ENCODE peak calls at places on chromosomes 7 and 10, in nine cellular contexts. X is GM12878, F is heart right ventricle, G is endothelial cell, E is WTC11, K is lower leg skin, T is ovary, M is RWPE1, J is PC-3. R is an unnamed sample.

GRCh38 chr7:135715673-135716072 is 12.3 kb downstream of the SLC13A4 start:
- DNase-seq in X (no peak), F (no peak), G (no peak), E (no peak), K (no peak), T (no peak), M (no peak), J (no peak), R (no peak)

GRCh38 chr7:55939514-55940123 is 12.1 kb upstream of the MRPS17 start:
- DNase-seq in X (no peak), F (no peak), G (no peak), E (no peak), K (no peak), T (no peak), M (no peak), J (no peak), R (no peak)

GRCh38 chr7:128431221-128431620 is 21.4 kb upstream of the IMPDH1 start:
- DNase-seq in X (no peak), F (no peak), G (no peak), E (peak; percentile 43), K (no peak), T (no peak), M (no peak), J (peak; percentile 47), R (no peak)

GRCh38 chr10:71255817-71256660 is 43.7 kb downstream of the UNC5B start:
- DNase-seq in X (no peak), F (peak; percentile 64), G (no peak), E (no peak), K (peak; percentile 21), T (no peak), M (peak; percentile 84), J (peak; percentile 68), R (no peak)

GRCh38 chr7:105017263-105018051 is 3.5 kb downstream of the KMT2E start:
- DNase-seq in X (no peak), F (no peak), G (no peak), E (no peak), K (no peak), T (no peak), M (no peak), J (no peak), R (no peak)

GRCh38 chr7:151404216-151405011 is 5.4 kb downstream of the WDR86 start:
- DNase-seq in X (no peak), F (no peak), G (no peak), E (no peak), K (no peak), T (peak; percentile 70), M (peak; percentile 46), J (no peak), R (no peak)

GRCh38 chr10:113991091-113991860 is 52.4 kb upstream of the ADRB1 start:
- DNase-seq in X (no peak), F (no peak), G (no peak), E (no peak), K (no peak), T (no peak), M (no peak), J (no peak), R (no peak)

GRCh38 chr10:101939273-101939635 is 95.7 kb upstream of the KCNIP2 start:
- DNase-seq in X (no peak), F (no peak), G (no peak), E (no peak), K (no peak), T (no peak), M (peak; percentile 78), J (peak; percentile 83), R (no peak)

GRCh38 chr7:1231214-1232102 is 1.2 kb upstream of the UNCX start:
- DNase-seq in X (no peak), F (no peak), G (no peak), E (peak; percentile 54), K (no peak), T (no peak), M (no peak), J (no peak), R (no peak)

GRCh38 chr10:4006051-4006450 is 221.0 kb upstream of the KLF6 start:
- DNase-seq in X (no peak), F (no peak), G (no peak), E (no peak), K (no peak), T (no peak), M (no peak), J (no peak), R (no peak)

GRCh38 chr10:43392757-43393156 is 16.2 kb downstream of the HNRNPF start:
- DNase-seq in X (no peak), F (no peak), G (no peak), E (no peak), K (no peak), T (no peak), M (no peak), J (no peak), R (no peak)

GRCh38 chr10:43389867-43390266 is 18.4 kb downstream of the FXYD4 start:
- DNase-seq in X (no peak), F (no peak), G (no peak), E (no peak), K (no peak), T (no peak), M (no peak), J (no peak), R (peak; percentile 66)

GRCh38 chr10:43390333-43390732 is 18.7 kb downstream of the HNRNPF start:
- DNase-seq in X (no peak), F (no peak), G (no peak), E (no peak), K (no peak), T (no peak), M (no peak), J (no peak), R (no peak)

GRCh38 chr10:43393606-43394360 is 15.2 kb downstream of the HNRNPF start:
- DNase-seq in X (no peak), F (no peak), G (no peak), E (no peak), K (no peak), T (no peak), M (no peak), J (no peak), R (peak; percentile 60)

GRCh38 chr10:43390791-43391190 is 18.2 kb downstream of the HNRNPF start:
- DNase-seq in X (no peak), F (no peak), G (no peak), E (no peak), K (no peak), T (no peak), M (no peak), J (peak; percentile 61), R (peak; percentile 58)
- TF ChIP-seq CTCF in X (peak; percentile 46), F (peak; percentile 65), G (no peak), E (no peak), K (no peak), T (no peak), M (no peak), J (peak; percentile 71), R (peak; percentile 83)

GRCh38 chr7:24336461-24336860 is 52.5 kb downstream of the NPY start:
- DNase-seq in X (no peak), F (no peak), G (no peak), E (no peak), K (no peak), T (no peak), M (no peak), J (no peak), R (no peak)

GRCh38 chr7:24339575-24339974 is 55.6 kb downstream of the NPY start:
- DNase-seq in X (no peak), F (no peak), G (no peak), E (no peak), K (no peak), T (no peak), M (no peak), J (no peak), R (no peak)

GRCh38 chr7:24334012-24334411 is 50.0 kb downstream of the NPY start:
- DNase-seq in X (no peak), F (no peak), G (no peak), E (no peak), K (no peak), T (no peak), M (no peak), J (no peak), R (no peak)

GRCh38 chr7:24337180-24337579 is 53.2 kb downstream of the NPY start:
- DNase-seq in X (no peak), F (no peak), G (no peak), E (peak; percentile 39), K (no peak), T (no peak), M (no peak), J (no peak), R (no peak)

DNA sequence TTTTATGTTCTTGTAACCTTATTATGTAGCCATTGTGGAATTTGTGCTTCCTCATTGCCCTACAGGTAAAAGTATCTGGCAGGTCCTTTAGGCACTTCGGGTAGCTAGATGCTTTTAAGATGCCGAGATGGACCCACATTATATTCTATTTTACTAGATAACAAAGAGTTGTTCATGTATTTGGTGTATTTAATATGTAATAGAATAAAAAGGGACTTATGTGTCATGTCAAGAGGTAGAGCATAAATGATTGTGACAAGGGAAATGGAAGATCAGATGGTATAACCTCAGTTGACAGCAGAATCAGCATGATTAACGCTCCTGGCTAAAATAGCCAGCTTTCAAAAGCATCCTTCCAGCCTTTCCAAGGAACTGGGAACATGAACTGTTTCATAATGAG is 50.6 kb downstream of the NPY start:
- DNase-seq in X (no peak), F (no peak), G (no peak), E (no peak), K (no peak), T (no peak), M (no peak), J (no peak), R (no peak)
- TF ChIP-seq CTCF in X (no peak), F (no peak), G (no peak), E (no peak), K (no peak), T (no peak), M (no peak), J (no peak), R (no peak)

GRCh38 chr7:140611641-140612040 is 29.0 kb downstream of the DENND2A start:
- DNase-seq in X (no peak), F (no peak), G (no peak), E (no peak), K (no peak), T (no peak), M (no peak), J (no peak), R (no peak)
- TF ChIP-seq CTCF in X (no peak), F (no peak), G (no peak), E (no peak), K (no peak), T (no peak), M (no peak), J (no peak), R (no peak)

GRCh38 chr7:98398567-98399372 is 2.1 kb downstream of the BAIAP2L1 start:
- DNase-seq in X (no peak), F (no peak), G (no peak), E (no peak), K (no peak), T (no peak), M (no peak), J (peak; percentile 15), R (no peak)

GRCh38 chr7:98396768-98397167 is 4.1 kb downstream of the BAIAP2L1 start:
- DNase-seq in X (no peak), F (no peak), G (no peak), E (no peak), K (no peak), T (no peak), M (no peak), J (no peak), R (no peak)

GRCh38 chr7:98399903-98400537 is 870 bp downstream of the BAIAP2L1 start:
- DNase-seq in X (no peak), F (no peak), G (peak; percentile 8), E (peak; percentile 48), K (no peak), T (no peak), M (no peak), J (peak; percentile 50), R (peak; percentile 20)

GRCh38 chr7:98399462-98399861 is 1.4 kb downstream of the BAIAP2L1 start:
- DNase-seq in X (no peak), F (no peak), G (no peak), E (no peak), K (no peak), T (no peak), M (no peak), J (peak; percentile 51), R (no peak)

GRCh38 chr7:98400538-98401427 is at the start of gene BAIAP2L1:
- DNase-seq in X (peak; percentile 48), F (peak; percentile 82), G (peak; percentile 99), E (peak; percentile 98), K (peak; percentile 80), T (peak; percentile 62), M (peak; percentile 97), J (peak; percentile 92), R (peak; percentile 95)
- TF ChIP-seq CTCF in X (peak; percentile 85), F (peak; percentile 78), G (peak; percentile 83), E (peak; percentile 57), K (no peak), T (no peak), M (peak; percentile 95), J (peak; percentile 70), R (peak; percentile 90)